ENCODE peak calls at places on chromosome 2, in ten cellular contexts. P is A549, S is HepG2, G is suprapubic skin, I is sigmoid colon, X is tibial nerve, C is K562, Q is esophagus muscularis mucosa, T is SK-N-SH, V is GM12878. K is an unnamed sample.

GRCh38 chr2:141968377-141968920 is 162.4 kb downstream of the LRP1B start:
- DNase-seq in I (no peak), S (no peak), C (no peak), T (no peak), P (no peak), G (no peak), Q (no peak), V (no peak), X (no peak), K (no peak)

GRCh38 chr2:173229086-173229485 is 125.6 kb upstream of the CDCA7 start:
- DNase-seq in P (no peak), S (no peak), Q (no peak), G (no peak), X (no peak), I (no peak), T (no peak), C (no peak), V (no peak), K (no peak)

GRCh38 chr2:13414907-13415306 is 698.2 kb downstream of the TRIB2 start:
- DNase-seq in V (no peak), S (no peak), G (no peak), X (no peak), I (no peak), C (no peak), Q (no peak), P (no peak), T (peak), K (no peak)

GRCh38 chr2:174535757-174536703 is 49.2 kb upstream of the GPR155 start:
- DNase-seq in C (no peak), P (no peak), G (no peak), I (no peak), T (peak), X (no peak), S (no peak), V (no peak), Q (no peak), K (no peak)

GRCh38 chr2:226131299-226131784 is 668.3 kb downstream of the IRS1 start:
- DNase-seq in S (no peak), C (no peak), Q (no peak), T (no peak), G (no peak), P (no peak), X (no peak), I (no peak), V (no peak), K (no peak)

GRCh38 chr2:60883896-60884295 is 2.5 kb downstream of the REL start:
- DNase-seq in Q (no peak), X (no peak), P (no peak), G (no peak), I (no peak), T (no peak), S (no peak), C (no peak), V (no peak), K (no peak)

GRCh38 chr2:238869293-238870124 is 21.6 kb downstream of the TWIST2 start:
- DNase-seq in Q (no peak), V (no peak), S (peak), G (peak), P (no peak), X (no peak), T (no peak), C (no peak), I (no peak), K (no peak)

GRCh38 chr2:221428896-221429295 is 143.2 kb downstream of the EPHA4 start:
- DNase-seq in P (no peak), T (no peak), Q (no peak), G (no peak), S (no peak), X (no peak), V (no peak), I (no peak), C (no peak), K (no peak)

GRCh38 chr2:70553584-70554337 is at the start of gene TGFA:
- DNase-seq in I (peak), Q (peak), X (peak), V (no peak), G (peak), T (peak), S (peak), P (peak), C (peak), K (peak)

GRCh38 chr2:83079007-83079406 is 1380.1 kb downstream of the SUCLG1 start:
- DNase-seq in C (no peak), G (no peak), X (no peak), S (no peak), V (no peak), P (no peak), T (no peak), I (no peak), Q (no peak), K (no peak)

GRCh38 chr2:196372811-196373664 is 201.7 kb upstream of the STK17B start:
- DNase-seq in X (no peak), G (no peak), T (no peak), P (no peak), V (no peak), C (no peak), S (no peak), I (no peak), Q (no peak), K (no peak)

GRCh38 chr2:197168705-197169104 is 141.9 kb downstream of the ANKRD44 start:
- DNase-seq in I (peak), Q (no peak), P (peak), T (peak), C (peak), G (no peak), S (peak), V (no peak), X (peak), K (peak)

GRCh38 chr2:215423928-215424540 is 11.8 kb downstream of the FN1 start:
- DNase-seq in G (no peak), T (no peak), P (no peak), I (no peak), V (no peak), X (no peak), C (no peak), S (no peak), Q (no peak), K (no peak)

GRCh38 chr2:11589316-11589940 is 55.6 kb downstream of the GREB1 start:
- DNase-seq in P (no peak), T (no peak), C (no peak), X (no peak), S (no peak), I (no peak), V (no peak), Q (no peak), G (no peak), K (no peak)

GRCh38 chr2:101396352-101396717 is 9.0 kb upstream of the CREG2 start:
- DNase-seq in X (no peak), S (peak), Q (no peak), C (no peak), P (peak), G (no peak), V (no peak), T (no peak), I (no peak), K (no peak)

GRCh38 chr2:67215214-67215613 is 181.9 kb upstream of the ETAA1 start:
- DNase-seq in G (no peak), I (peak), T (peak), V (no peak), P (peak), Q (no peak), C (peak), S (peak), X (no peak), K (peak)

GRCh38 chr2:199463000-199463692 is 5.4 kb upstream of the SATB2 start:
- DNase-seq in V (no peak), P (peak), C (no peak), T (peak), X (peak), Q (peak), S (no peak), I (peak), G (peak), K (no peak)

GRCh38 chr2:229586746-229587705 is 127.3 kb downstream of the DNER start:
- DNase-seq in C (peak), X (peak), Q (peak), S (peak), V (no peak), T (peak), I (peak), G (peak), P (peak), K (peak)

GRCh38 chr2:3780477-3781402 is 77.4 kb downstream of the DCDC2C start:
- DNase-seq in C (peak), T (peak), G (no peak), I (no peak), Q (no peak), S (peak), V (peak), P (peak), X (peak), K (peak)

GRCh38 chr2:196263181-196263747 is 91.9 kb upstream of the STK17B start:
- DNase-seq in Q (no peak), S (no peak), V (peak), P (no peak), I (no peak), X (no peak), C (no peak), G (no peak), T (no peak), K (no peak)

GRCh38 chr2:118312963-118313756 is 224.9 kb downstream of the INSIG2 start:
- DNase-seq in P (no peak), C (no peak), G (no peak), V (no peak), I (no peak), X (no peak), T (no peak), S (no peak), Q (peak), K (no peak)

GRCh38 chr2:48419884-48420511 is 110.0 kb upstream of the STON1 start:
- DNase-seq in X (no peak), C (no peak), S (no peak), V (no peak), I (no peak), P (no peak), G (no peak), Q (no peak), T (no peak), K (peak)

GRCh38 chr2:100919316-100919715 is 82.8 kb upstream of the RPL31 start:
- DNase-seq in S (no peak), C (peak), P (no peak), Q (no peak), G (no peak), T (peak), I (no peak), V (no peak), X (no peak), K (no peak)

GRCh38 chr2:7953184-7953583 is 728.7 kb upstream of the ID2 start:
- DNase-seq in X (no peak), G (no peak), I (no peak), T (peak), P (no peak), V (no peak), S (no peak), C (no peak), Q (no peak), K (no peak)

DNA sequence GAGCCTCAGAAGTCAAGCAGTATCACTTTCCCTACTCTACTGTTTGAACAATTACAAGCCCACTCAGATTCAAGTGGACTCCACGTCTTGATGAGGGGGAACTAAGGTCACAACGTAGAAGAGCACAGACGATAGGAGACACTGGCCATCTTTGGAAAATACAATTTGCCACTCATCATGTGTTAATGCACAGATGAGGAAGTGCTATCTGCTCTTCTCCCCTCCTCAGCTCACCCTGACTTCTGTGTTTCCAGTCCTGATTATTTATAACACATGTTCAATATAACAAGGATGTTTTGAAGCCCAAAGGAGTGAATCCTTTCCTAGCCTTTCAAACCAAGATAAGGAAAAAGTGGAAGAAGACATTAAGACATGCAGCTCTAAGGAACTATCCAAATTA is 76.1 kb upstream of the CYP1B1 start:
- DNase-seq in X (no peak), C (no peak), V (no peak), Q (no peak), I (no peak), T (no peak), S (no peak), G (no peak), P (no peak), K (no peak)
- H3K27ac ChIP-seq in X (no peak), C (no peak), V (no peak), Q (no peak), I (no peak), T (no peak), S (no peak), G (no peak), P (no peak), K (no peak)

DNA sequence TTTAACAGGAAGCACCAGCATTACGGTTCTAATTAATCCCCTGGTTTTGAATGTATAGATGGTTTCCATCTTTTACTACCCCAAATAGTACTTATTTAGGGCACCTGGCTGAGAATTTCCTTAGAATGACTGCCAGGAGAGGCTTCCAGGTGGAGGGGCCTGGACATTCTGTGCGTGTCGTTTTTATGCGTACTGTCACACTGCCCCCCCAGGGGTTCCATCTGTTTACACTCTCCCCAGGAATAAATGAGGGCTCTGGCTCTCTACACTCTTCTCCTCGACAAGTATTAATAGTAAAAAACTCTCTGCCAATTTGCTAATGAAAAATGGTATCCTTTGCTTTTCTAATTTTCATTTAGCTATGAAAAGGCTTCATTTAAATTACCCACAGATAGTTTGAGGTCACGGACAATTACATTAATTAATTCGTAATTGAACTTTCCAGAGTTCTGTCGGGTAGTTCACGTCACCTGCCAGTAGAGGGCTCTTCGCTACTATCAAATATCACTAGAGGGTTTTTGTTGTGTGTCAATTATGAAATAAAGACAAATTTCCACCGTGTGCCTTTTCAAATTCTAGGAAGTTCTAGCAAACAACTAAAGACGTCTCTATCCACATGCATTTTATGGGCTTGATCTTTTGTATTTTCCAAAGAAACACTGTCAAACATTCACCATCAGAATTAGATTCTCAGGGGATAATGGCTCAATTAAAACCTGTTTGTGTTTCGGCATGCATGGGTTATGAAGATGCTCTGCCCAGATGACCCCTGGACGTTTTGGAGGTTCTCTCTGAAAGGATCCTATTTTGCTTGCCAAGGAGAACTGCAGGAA is 88.8 kb upstream of the ASB18 start:
- DNase-seq in V (no peak), S (no peak), G (no peak), C (peak), Q (no peak), I (no peak), T (peak), P (peak), X (no peak), K (no peak)
- TF ChIP-seq EP300 in V (no peak), S (no peak), G (no peak), C (no peak), Q (no peak), I (no peak), T (no peak), P (no peak), X (no peak), K (no peak)

DNA sequence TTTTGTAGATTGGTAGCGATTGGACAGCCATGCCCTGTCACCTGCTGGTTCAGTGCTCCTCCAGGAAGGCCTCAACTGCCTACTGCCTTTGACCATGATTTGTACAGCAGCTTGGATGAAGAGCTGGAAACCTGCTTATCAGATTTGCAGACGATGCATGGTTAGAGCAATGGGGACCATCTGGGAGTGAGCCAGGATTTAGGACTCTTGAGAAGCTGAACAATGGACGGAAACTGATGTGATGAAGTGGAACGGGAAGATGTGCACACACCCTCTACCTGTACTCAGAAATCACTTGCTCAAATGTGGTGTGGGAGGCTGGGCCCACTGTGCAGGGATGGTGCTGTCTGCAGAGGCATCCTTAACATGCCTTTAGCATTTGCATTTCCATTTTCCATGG is 57.2 kb downstream of the NCK2 start:
- DNase-seq in C (no peak), G (no peak), I (no peak), T (no peak), Q (no peak), S (no peak), V (no peak), X (no peak), P (no peak), K (no peak)
- H3K27ac ChIP-seq in C (no peak), G (no peak), I (no peak), T (no peak), Q (no peak), S (no peak), V (peak), X (no peak), P (no peak), K (no peak)

GRCh38 chr2:201232125-201232815 is 28.1 kb upstream of the CASP8 start:
- DNase-seq in T (peak), V (peak), Q (peak), S (peak), G (peak), I (peak), X (peak), P (peak), C (peak), K (peak)

GRCh38 chr2:201235865-201236811 is 24.2 kb upstream of the CASP8 start:
- DNase-seq in I (peak), S (peak), P (no peak), G (no peak), T (peak), X (no peak), V (no peak), C (peak), Q (peak), K (peak)

GRCh38 chr2:201233192-201234166 is 26.9 kb upstream of the CASP8 start:
- DNase-seq in S (peak), X (no peak), C (peak), I (peak), T (no peak), V (peak), P (peak), Q (peak), G (no peak), K (peak)

GRCh38 chr2:201237486-201238241 is 22.7 kb upstream of the CASP8 start:
- DNase-seq in S (no peak), I (no peak), G (no peak), X (no peak), Q (peak), P (no peak), V (no peak), C (no peak), T (no peak), K (no peak)

GRCh38 chr2:201234167-201235139 is 25.9 kb upstream of the CASP8 start:
- DNase-seq in P (no peak), G (no peak), T (no peak), C (no peak), S (no peak), Q (peak), I (no peak), X (no peak), V (no peak), K (no peak)
- TF ChIP-seq EP300 in P (no peak), G (no peak), T (no peak), C (no peak), S (no peak), Q (no peak), I (no peak), X (no peak), V (no peak), K (no peak)

DNA sequence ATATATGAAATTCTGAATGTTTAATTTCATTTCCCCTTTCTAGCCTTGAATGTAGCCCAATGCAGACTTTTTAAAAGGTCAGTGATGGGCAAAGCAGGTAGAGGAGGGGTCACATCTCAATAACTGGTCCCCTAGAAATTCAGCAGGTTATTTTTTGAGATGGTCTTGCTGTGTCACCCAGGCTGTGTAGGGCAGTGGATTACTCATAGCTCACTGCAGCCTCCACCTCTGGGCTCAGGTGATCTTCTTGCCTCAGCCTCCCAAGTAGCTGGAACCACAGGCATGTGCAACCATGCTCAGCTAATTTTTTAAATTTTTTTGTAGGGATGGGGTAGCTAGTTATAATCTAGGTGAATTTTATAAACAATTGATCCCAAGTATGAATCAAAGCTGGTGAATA is 8.8 kb downstream of the IAH1 start:
- DNase-seq in G (no peak), Q (no peak), T (no peak), S (no peak), C (no peak), P (no peak), X (no peak), V (no peak), I (no peak), K (no peak)
- H3K27ac ChIP-seq in G (no peak), Q (no peak), T (no peak), S (no peak), C (no peak), P (no peak), X (no peak), V (no peak), I (no peak), K (no peak)

GRCh38 chr2:6773007-6773693 is 92.6 kb downstream of the CMPK2 start:
- DNase-seq in S (peak), X (no peak), I (peak), Q (no peak), T (peak), V (no peak), P (peak), G (no peak), C (peak), K (peak)
- TF ChIP-seq EP300 in S (no peak), X (no peak), I (no peak), Q (no peak), T (no peak), V (no peak), P (no peak), G (no peak), C (no peak), K (no peak)

DNA sequence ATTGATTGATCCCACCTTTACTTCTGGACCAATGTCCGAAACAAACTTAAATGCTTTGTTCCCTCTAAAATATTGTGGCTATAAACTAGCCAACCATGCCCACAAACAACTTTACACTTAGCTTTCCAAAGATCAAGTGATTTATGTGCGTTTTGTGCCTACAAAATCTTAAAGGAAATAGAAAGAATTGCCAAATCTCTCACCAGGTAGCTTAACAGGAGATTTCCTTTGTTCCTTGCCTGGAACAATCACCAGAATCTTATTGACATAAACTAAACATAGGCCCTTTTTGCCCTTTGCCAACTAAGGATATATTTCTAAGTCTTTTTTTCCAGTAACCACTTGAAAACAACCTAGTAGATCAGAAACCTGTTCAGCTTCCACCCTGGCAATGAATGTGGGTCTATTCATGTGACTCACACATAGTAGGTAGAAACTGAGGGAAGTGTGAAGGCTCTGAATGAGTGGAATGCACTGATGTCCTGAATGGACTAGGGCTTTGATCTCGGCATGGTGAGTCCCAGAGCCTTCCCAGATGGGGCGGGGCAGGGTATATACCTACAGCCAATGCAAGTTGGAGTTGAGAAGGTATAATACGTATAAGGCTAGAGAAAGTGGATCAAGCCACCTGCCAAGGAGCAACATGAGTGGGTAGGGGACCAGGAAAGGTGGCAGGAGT is 94.6 kb upstream of the PPP1CB start:
- DNase-seq in Q (no peak), X (no peak), S (peak), P (no peak), T (no peak), I (peak), G (no peak), V (no peak), C (no peak), K (no peak)
- H3K27ac ChIP-seq in Q (peak), X (no peak), S (no peak), P (peak), T (no peak), I (no peak), G (no peak), V (no peak), C (no peak), K (no peak)

K was measured in ovary.